ENCODE peak calls at places on chromosomes 1 and 21, in five cellular contexts. One of them, this sample, is unnamed.
A peak's percentile ranks its signal among the peaks of the same experiment; 100 is the strongest.

GRCh38 chr21:41068411-41069304 is 99.3 kb upstream of the BACE2 start:
- DNase-seq in A549: peak; percentile 68
- DNase-seq in K562: peak; percentile 83
- DNase-seq in GM12878: no peak
- DNase-seq in HepG2: peak; percentile 50
- DNase-seq in this sample: peak; percentile 87

GRCh38 chr1:162728597-162728996 is 61.9 kb upstream of the HSD17B7 start:
- DNase-seq in A549: no peak
- DNase-seq in K562: no peak
- DNase-seq in GM12878: no peak
- DNase-seq in HepG2: no peak
- DNase-seq in this sample: no peak

GRCh38 chr1:238474263-238474662 is 583.5 kb upstream of the ZP4 start:
- DNase-seq in A549: no peak
- DNase-seq in K562: no peak
- DNase-seq in GM12878: no peak
- DNase-seq in HepG2: no peak
- DNase-seq in this sample: no peak

GRCh38 chr1:78408830-78409229 is 81.9 kb upstream of the PTGFR start:
- DNase-seq in A549: no peak
- DNase-seq in K562: no peak
- DNase-seq in GM12878: no peak
- DNase-seq in HepG2: no peak
- DNase-seq in this sample: no peak

GRCh38 chr1:231252336-231252735 is 11.3 kb downstream of the GNPAT start:
- DNase-seq in A549: no peak
- DNase-seq in K562: no peak
- DNase-seq in GM12878: no peak
- DNase-seq in HepG2: no peak
- DNase-seq in this sample: peak; percentile 21

GRCh38 chr1:93758842-93759515 is 77.3 kb upstream of the BCAR3 start:
- DNase-seq in A549: peak; percentile 34
- DNase-seq in K562: no peak
- DNase-seq in GM12878: no peak
- DNase-seq in HepG2: peak; percentile 94
- DNase-seq in this sample: no peak

GRCh38 chr1:116708255-116708900 is 40.8 kb upstream of the IGSF3 start:
- DNase-seq in A549: no peak
- DNase-seq in K562: no peak
- DNase-seq in GM12878: no peak
- DNase-seq in HepG2: no peak
- DNase-seq in this sample: no peak

GRCh38 chr1:112689196-112689841 is 14.9 kb downstream of the MOV10 start:
- DNase-seq in A549: no peak
- DNase-seq in K562: no peak
- DNase-seq in GM12878: no peak
- DNase-seq in HepG2: no peak
- DNase-seq in this sample: no peak

GRCh38 chr21:26719750-26720149 is 125.5 kb downstream of the ADAMTS1 start:
- DNase-seq in A549: no peak
- DNase-seq in K562: no peak
- DNase-seq in GM12878: no peak
- DNase-seq in HepG2: no peak
- DNase-seq in this sample: no peak

GRCh38 chr1:64900916-64901315 is 65.4 kb downstream of the JAK1 start:
- DNase-seq in A549: no peak
- DNase-seq in K562: no peak
- DNase-seq in GM12878: no peak
- DNase-seq in HepG2: no peak
- DNase-seq in this sample: no peak

GRCh38 chr21:42829954-42830353 is 49.4 kb downstream of the WDR4 start:
- DNase-seq in A549: no peak
- DNase-seq in K562: no peak
- DNase-seq in GM12878: no peak
- DNase-seq in HepG2: no peak
- DNase-seq in this sample: no peak

GRCh38 chr1:10671090-10671489 is 125.4 kb downstream of the CASZ1 start:
- DNase-seq in A549: no peak
- DNase-seq in K562: no peak
- DNase-seq in GM12878: no peak
- DNase-seq in HepG2: no peak
- DNase-seq in this sample: no peak
- H3K4me1 ChIP-seq in A549: no peaks in the 10 kb centered on the region
- H3K4me1 ChIP-seq in K562: peaks cover 44% of the 10 kb centered on the region
- H3K4me1 ChIP-seq in GM12878: no peaks in the 10 kb centered on the region
- H3K4me1 ChIP-seq in HepG2: peaks cover 25% of the 10 kb centered on the region
- H3K4me1 ChIP-seq in this sample: no peaks in the 10 kb centered on the region

DNA sequence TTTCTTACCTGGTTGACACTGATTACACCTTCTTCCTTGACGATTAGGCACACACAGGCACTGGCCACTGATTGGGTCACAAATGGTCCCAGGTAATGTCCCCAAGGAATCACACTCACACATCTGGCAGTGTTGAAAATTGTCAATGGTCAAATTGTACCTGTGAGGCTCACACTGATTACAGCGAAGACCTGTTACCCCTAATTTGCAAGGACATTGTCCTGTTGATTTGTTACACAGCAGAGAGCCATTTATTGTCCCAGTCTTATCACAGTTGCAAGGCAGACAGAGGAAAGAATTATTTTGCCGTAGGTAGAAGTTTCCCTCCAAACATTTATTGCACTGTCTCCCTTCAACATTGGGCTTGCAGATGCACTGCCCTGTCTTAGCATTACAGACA is 176.7 kb downstream of the USH2A start:
- DNase-seq in A549: no peak
- DNase-seq in K562: no peak
- DNase-seq in GM12878: no peak
- DNase-seq in HepG2: no peak
- DNase-seq in this sample: peak; percentile 7
- TF ChIP-seq JUNB in A549: no peak
- TF ChIP-seq JUNB in K562: no peak
- TF ChIP-seq JUNB in GM12878: no peak
- TF ChIP-seq JUNB in HepG2: no peak
- TF ChIP-seq JUNB in this sample: no peak

GRCh38 chr1:25695991-25696330 is 79.4 kb downstream of the MAN1C1 start:
- DNase-seq in A549: peak; percentile 65
- DNase-seq in K562: no peak
- DNase-seq in GM12878: no peak
- DNase-seq in HepG2: no peak
- DNase-seq in this sample: no peak

GRCh38 chr1:25694591-25695007 is 78.0 kb downstream of the MAN1C1 start:
- DNase-seq in A549: no peak
- DNase-seq in K562: no peak
- DNase-seq in GM12878: no peak
- DNase-seq in HepG2: no peak
- DNase-seq in this sample: peak; percentile 44

GRCh38 chr1:25694167-25694566 is 77.6 kb downstream of the MAN1C1 start:
- DNase-seq in A549: no peak
- DNase-seq in K562: no peak
- DNase-seq in GM12878: no peak
- DNase-seq in HepG2: no peak
- DNase-seq in this sample: no peak

GRCh38 chr1:25697426-25698220 is 81.0 kb downstream of the MAN1C1 start:
- DNase-seq in A549: no peak
- DNase-seq in K562: no peak
- DNase-seq in GM12878: no peak
- DNase-seq in HepG2: no peak
- DNase-seq in this sample: peak; percentile 48

DNA sequence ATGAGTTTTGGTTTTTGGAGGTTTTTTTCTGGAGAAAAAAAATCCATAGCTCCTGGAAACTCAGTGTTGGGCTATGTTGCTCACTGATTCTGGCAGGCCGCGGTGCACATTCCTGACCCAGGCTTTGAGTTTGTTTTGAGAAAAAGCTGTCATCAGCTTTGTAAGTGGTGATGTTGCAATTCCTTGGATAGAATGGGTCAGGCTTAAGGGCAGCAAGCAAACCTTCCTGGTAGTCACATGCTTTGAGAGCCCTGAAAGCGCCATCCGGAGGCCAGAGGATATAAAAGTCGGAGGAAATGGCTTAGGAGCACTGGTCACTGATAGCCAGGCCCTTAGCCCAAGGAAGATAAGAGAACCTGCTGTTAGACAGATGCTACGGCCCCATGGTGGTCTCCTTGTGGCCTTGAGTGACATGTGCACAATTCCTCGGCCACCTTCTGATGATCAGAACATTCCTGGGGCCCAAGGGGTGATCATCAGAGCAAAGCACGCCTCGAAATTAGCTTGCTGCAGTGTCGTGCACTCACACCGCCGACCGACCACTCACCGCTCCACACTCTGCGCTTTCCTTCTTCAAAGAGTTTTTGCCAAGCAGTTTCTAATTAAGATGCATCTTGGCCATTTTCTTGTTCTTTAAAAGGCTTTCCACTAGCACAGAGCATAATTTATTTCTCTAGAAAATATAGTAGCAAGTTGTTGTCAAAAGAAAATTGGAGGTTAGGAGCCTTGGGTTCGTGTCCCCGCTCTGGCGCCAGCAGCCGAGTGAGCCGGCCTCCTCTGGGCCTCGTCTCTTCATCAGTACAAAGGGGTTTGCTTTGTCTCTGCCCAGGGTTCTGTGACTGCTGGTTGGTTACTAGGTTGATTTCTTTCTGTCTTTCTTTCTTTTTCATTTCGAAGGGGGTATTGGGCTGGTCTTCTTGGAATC is 78.7 kb downstream of the MAN1C1 start:
- DNase-seq in A549: peak; percentile 82
- DNase-seq in K562: peak; percentile 37
- DNase-seq in GM12878: no peak
- DNase-seq in HepG2: peak; percentile 66
- DNase-seq in this sample: peak; percentile 88
- H3K4me1 ChIP-seq in A549: peaks cover 24% of the 10 kb centered on the region
- H3K4me1 ChIP-seq in K562: peaks cover 4% of the 10 kb centered on the region
- H3K4me1 ChIP-seq in GM12878: no peaks in the 10 kb centered on the region
- H3K4me1 ChIP-seq in HepG2: peaks cover 9% of the 10 kb centered on the region
- H3K4me1 ChIP-seq in this sample: peaks cover 27% of the 10 kb centered on the region

GRCh38 chr1:119702384-119702783 is 9.3 kb upstream of the PHGDH start:
- DNase-seq in A549: peak; percentile 1
- DNase-seq in K562: no peak
- DNase-seq in GM12878: no peak
- DNase-seq in HepG2: no peak
- DNase-seq in this sample: no peak
- TF ChIP-seq JUNB in A549: no peak
- TF ChIP-seq JUNB in K562: no peak
- TF ChIP-seq JUNB in GM12878: no peak
- TF ChIP-seq JUNB in HepG2: no peak
- TF ChIP-seq JUNB in this sample: no peak

This sample was measured in GM23338.